ENCODE peak calls at places on chromosomes 11 and 22, in four cellular contexts. One of them, this sample, is unnamed.

GRCh38 chr11:14270690-14271542 is 88.1 kb downstream of the RRAS2 start:
- DNase-seq in mesenchymal stem cell: no peak
- DNase-seq in RWPE1: no peak
- DNase-seq in body of pancreas: no peak
- DNase-seq in this sample: no peak

GRCh38 chr11:3104051-3104714 is 47.0 kb upstream of the CARS1 start:
- DNase-seq in mesenchymal stem cell: no peak
- DNase-seq in RWPE1: no peak
- DNase-seq in body of pancreas: no peak
- DNase-seq in this sample: no peak

GRCh38 chr11:492416-493226 is 14.4 kb downstream of the RNH1 start:
- DNase-seq in mesenchymal stem cell: no peak
- DNase-seq in RWPE1: no peak
- DNase-seq in body of pancreas: no peak
- DNase-seq in this sample: no peak

GRCh38 chr11:123566852-123567251 is 87.6 kb downstream of the SCN3B start:
- DNase-seq in mesenchymal stem cell: no peak
- DNase-seq in RWPE1: no peak
- DNase-seq in body of pancreas: no peak
- DNase-seq in this sample: no peak

GRCh38 chr11:92057849-92058442 is 166.7 kb upstream of the FAT3 start:
- DNase-seq in mesenchymal stem cell: no peak
- DNase-seq in RWPE1: no peak
- DNase-seq in body of pancreas: no peak
- DNase-seq in this sample: no peak

GRCh38 chr22:42281706-42282251 is 11.3 kb upstream of the TCF20 start:
- DNase-seq in mesenchymal stem cell: no peak
- DNase-seq in RWPE1: no peak
- DNase-seq in body of pancreas: no peak
- DNase-seq in this sample: no peak

GRCh38 chr22:20172038-20172613 is 21.3 kb upstream of the CCDC188 start:
- DNase-seq in mesenchymal stem cell: no peak
- DNase-seq in RWPE1: no peak
- DNase-seq in body of pancreas: no peak
- DNase-seq in this sample: no peak

GRCh38 chr11:297666-298405 is 1.5 kb downstream of the IFITM5 start:
- DNase-seq in mesenchymal stem cell: no peak
- DNase-seq in RWPE1: no peak
- DNase-seq in body of pancreas: peak
- DNase-seq in this sample: no peak

DNA sequence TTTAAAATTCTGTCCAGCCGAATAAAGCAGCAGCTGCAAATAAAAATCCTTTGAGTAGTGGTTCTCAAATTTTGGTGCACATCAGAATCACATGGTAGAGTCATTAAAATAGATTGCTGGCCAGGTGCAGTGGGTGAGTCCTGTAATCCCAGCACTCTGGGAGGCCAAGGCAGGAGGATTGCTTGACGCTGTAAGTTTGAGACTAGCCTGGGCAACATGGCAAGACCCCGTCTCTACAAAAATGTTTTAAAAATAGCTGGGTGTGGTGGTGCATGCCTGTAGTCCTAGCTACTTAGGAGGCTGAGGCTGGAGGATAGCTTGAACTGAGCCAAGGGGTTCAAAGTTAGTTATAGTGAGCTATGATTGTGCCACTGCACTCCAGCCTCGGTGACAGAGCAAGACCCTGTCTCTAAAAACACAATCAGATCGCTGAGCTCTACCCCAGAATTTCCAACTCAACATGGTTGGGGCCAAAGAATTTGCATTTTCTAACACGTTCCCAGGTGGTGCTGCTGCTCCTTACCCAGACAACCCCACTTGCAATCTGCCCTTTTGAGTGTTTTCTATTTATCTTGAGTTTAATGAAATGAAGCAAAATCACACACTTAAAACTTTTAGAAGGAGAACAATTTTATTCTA is 48.8 kb downstream of the BIRC2 start:
- DNase-seq in mesenchymal stem cell: no peak
- DNase-seq in RWPE1: no peak
- DNase-seq in body of pancreas: no peak
- DNase-seq in this sample: no peak
- H3K27ac ChIP-seq in mesenchymal stem cell: no peak
- H3K27ac ChIP-seq in RWPE1: no peak
- H3K27ac ChIP-seq in body of pancreas: no peak
- H3K27ac ChIP-seq in this sample: no peak

GRCh38 chr11:38339835-38340440 is 1741.9 kb upstream of the RAG2 start:
- DNase-seq in mesenchymal stem cell: no peak
- DNase-seq in RWPE1: no peak
- DNase-seq in body of pancreas: no peak
- DNase-seq in this sample: no peak
- H3K27ac ChIP-seq in mesenchymal stem cell: no peak
- H3K27ac ChIP-seq in RWPE1: no peak
- H3K27ac ChIP-seq in body of pancreas: no peak
- H3K27ac ChIP-seq in this sample: no peak

DNA sequence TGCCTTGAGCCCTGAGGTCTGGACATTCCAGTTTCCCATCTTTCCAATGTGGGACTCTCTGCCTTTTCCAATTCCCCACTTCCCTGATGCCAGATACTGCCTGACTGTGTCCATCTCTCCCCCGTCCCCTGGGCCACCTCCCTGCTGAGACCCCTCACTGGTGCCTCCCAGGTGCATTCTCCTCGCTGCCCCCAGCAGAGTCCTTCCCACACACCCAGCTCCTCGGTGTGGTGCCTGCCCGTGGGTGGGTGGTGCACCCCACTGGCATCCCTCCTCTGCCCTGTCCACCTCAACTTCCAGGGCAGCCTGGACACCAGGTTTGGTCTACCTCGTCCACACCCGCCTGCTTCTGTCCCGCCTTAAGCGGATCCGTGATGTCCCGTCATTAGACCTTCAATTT is 4.9 kb upstream of the MRGPRF start:
- DNase-seq in mesenchymal stem cell: no peak
- DNase-seq in RWPE1: no peak
- DNase-seq in body of pancreas: no peak
- DNase-seq in this sample: no peak
- H3K27ac ChIP-seq in mesenchymal stem cell: no peak
- H3K27ac ChIP-seq in RWPE1: no peak
- H3K27ac ChIP-seq in body of pancreas: no peak
- H3K27ac ChIP-seq in this sample: no peak

DNA sequence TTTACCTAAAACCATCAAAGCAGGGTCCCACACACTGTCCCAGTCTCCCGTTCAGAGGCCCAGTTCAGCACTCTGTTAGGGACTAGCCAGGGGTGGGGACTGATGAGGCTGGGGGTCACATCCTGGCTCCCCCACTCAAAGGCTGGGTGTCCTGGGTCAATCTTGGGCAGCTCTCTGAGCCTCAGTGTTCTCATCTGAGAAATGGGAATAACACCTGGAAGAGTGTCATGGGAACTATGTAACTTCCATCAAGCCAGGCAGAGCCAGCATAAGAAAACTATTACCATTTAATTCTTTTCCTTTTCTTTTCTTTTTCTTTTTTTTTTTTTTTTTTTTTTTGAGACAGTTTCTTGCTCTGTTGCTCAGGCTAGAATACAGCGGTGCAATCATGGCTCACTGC is 38.4 kb downstream of the TPST2 start:
- DNase-seq in mesenchymal stem cell: no peak
- DNase-seq in RWPE1: no peak
- DNase-seq in body of pancreas: no peak
- DNase-seq in this sample: no peak
- H3K27ac ChIP-seq in mesenchymal stem cell: no peak
- H3K27ac ChIP-seq in RWPE1: no peak
- H3K27ac ChIP-seq in body of pancreas: peak
- H3K27ac ChIP-seq in this sample: no peak

DNA sequence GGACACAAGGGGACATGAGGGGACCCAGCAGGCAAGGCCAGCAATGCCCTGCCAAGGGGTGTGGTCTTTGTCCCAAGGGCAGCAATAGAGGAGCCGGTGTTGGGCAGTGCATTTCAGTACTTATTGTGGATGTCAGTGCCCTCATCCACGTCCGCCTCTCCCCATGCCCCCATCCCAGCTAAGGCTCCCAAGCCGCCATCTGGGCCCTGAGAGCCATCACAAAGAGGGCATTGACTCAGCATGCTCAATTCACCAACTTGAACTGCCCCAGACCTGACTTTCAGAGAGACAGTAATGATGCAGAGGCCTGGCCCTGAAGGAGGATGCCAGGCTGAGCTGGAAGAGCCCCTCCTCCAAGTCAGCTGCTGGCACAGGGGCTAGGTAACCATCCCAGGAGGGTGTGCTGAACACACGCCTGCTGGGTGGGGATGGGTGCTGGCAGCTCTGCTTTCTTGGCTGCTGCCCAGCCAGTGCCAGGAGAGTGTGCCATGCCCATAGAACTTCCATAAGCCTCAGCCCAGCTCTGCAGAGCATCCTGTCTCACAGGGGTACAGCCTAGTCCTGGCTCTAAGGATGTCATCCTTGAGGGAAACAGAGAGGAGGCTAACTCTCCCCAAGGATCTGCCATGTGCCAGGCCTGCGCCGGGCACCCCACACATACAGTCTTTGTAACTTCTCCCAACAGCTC is 46.5 kb downstream of the PDE2A start:
- DNase-seq in mesenchymal stem cell: no peak
- DNase-seq in RWPE1: no peak
- DNase-seq in body of pancreas: no peak
- DNase-seq in this sample: no peak
- H3K27ac ChIP-seq in mesenchymal stem cell: no peak
- H3K27ac ChIP-seq in RWPE1: peak
- H3K27ac ChIP-seq in body of pancreas: no peak
- H3K27ac ChIP-seq in this sample: no peak

GRCh38 chr11:62876712-62877111 is 4.0 kb upstream of the SLC3A2 start:
- DNase-seq in mesenchymal stem cell: no peak
- DNase-seq in RWPE1: no peak
- DNase-seq in body of pancreas: no peak
- DNase-seq in this sample: peak
- H3K27ac ChIP-seq in mesenchymal stem cell: no peak
- H3K27ac ChIP-seq in RWPE1: peak
- H3K27ac ChIP-seq in body of pancreas: peak
- H3K27ac ChIP-seq in this sample: peak